ENCODE peak calls at places on chromosomes 7 and 10, in six cellular contexts. E, N, W, M, R and H are unnamed samples.

GRCh38 chr7:26187380-26188290 is 12.9 kb downstream of the HNRNPA2B1 start:
- DNase-seq in E (no peak), N (no peak), W (no peak), M (no peak), R (no peak), H (peak; percentile 48)

GRCh38 chr7:29239638-29240037 is 45.1 kb downstream of the CHN2 start:
- DNase-seq in E (no peak), N (no peak), W (no peak), M (no peak), R (no peak), H (no peak)

GRCh38 chr7:40234666-40235065 is 99.9 kb downstream of the SUGCT start:
- DNase-seq in E (no peak), N (no peak), W (no peak), M (no peak), R (no peak), H (no peak)

GRCh38 chr7:38451840-38452239 is 178.4 kb upstream of the TARP start:
- DNase-seq in E (no peak), N (no peak), W (peak; percentile 62), M (no peak), R (no peak), H (no peak)

GRCh38 chr7:4144801-4145470 is 537.2 kb upstream of the FOXK1 start:
- DNase-seq in E (no peak), N (peak; percentile 42), W (peak; percentile 28), M (no peak), R (no peak), H (no peak)

GRCh38 chr7:98217623-98218582 is 6.7 kb downstream of the BHLHA15 start:
- DNase-seq in E (no peak), N (peak; percentile 10), W (no peak), M (peak; percentile 5), R (peak; percentile 40), H (no peak)

GRCh38 chr10:395665-396064 is 260.4 kb downstream of the ZMYND11 start:
- DNase-seq in E (no peak), N (no peak), W (no peak), M (no peak), R (no peak), H (no peak)

GRCh38 chr7:155805826-155806095 is 6.5 kb downstream of the SHH start:
- DNase-seq in E (no peak), N (no peak), W (no peak), M (no peak), R (no peak), H (no peak)

GRCh38 chr7:105268511-105269392 is 120.0 kb downstream of the SRPK2 start:
- DNase-seq in E (peak; percentile 48), N (no peak), W (peak; percentile 71), M (peak; percentile 24), R (no peak), H (peak; percentile 43)

GRCh38 chr7:129188892-129189660 is 643 bp downstream of the SMO start:
- DNase-seq in E (peak; percentile 11), N (no peak), W (peak; percentile 27), M (no peak), R (no peak), H (no peak)

GRCh38 chr7:91941450-91941849 is 788 bp downstream of the AKAP9 start:
- DNase-seq in E (peak; percentile 44), N (peak; percentile 42), W (peak; percentile 18), M (peak; percentile 52), R (peak; percentile 46), H (no peak)

GRCh38 chr10:117609095-117609821 is 66.7 kb downstream of the EMX2 start:
- DNase-seq in E (no peak), N (peak; percentile 21), W (peak; percentile 2), M (no peak), R (peak; percentile 66), H (peak; percentile 46)

GRCh38 chr10:29734640-29734979 is 99.8 kb upstream of the SVIL start:
- DNase-seq in E (no peak), N (no peak), W (no peak), M (no peak), R (no peak), H (no peak)

GRCh38 chr7:118606632-118607031 is 382.1 kb downstream of the ANKRD7 start:
- DNase-seq in E (no peak), N (no peak), W (no peak), M (no peak), R (no peak), H (no peak)

GRCh38 chr10:126597206-126597605 is 73.3 kb downstream of the C10orf90 start:
- DNase-seq in E (no peak), N (no peak), W (no peak), M (no peak), R (no peak), H (no peak)

GRCh38 chr10:12957081-12957480 is 44.4 kb downstream of the CCDC3 start:
- DNase-seq in E (no peak), N (no peak), W (no peak), M (no peak), R (no peak), H (peak; percentile 29)

GRCh38 chr7:157875230-157876179 is 538.7 kb downstream of the DNAJB6 start:
- DNase-seq in E (peak; percentile 75), N (no peak), W (no peak), M (peak; percentile 31), R (no peak), H (no peak)

GRCh38 chr7:140889645-140890044 is 35.1 kb downstream of the BRAF start:
- DNase-seq in E (no peak), N (no peak), W (no peak), M (no peak), R (no peak), H (no peak)

GRCh38 chr7:54864718-54865117 is 105.7 kb upstream of the SEC61G start:
- DNase-seq in E (no peak), N (no peak), W (peak; percentile 64), M (no peak), R (no peak), H (no peak)

GRCh38 chr10:92880912-92881311 is 32.6 kb downstream of the EXOC6 start:
- DNase-seq in E (no peak), N (no peak), W (no peak), M (no peak), R (no peak), H (no peak)

GRCh38 chr7:2009541-2010001 is 223.2 kb downstream of the MAD1L1 start:
- DNase-seq in E (no peak), N (peak; percentile 82), W (no peak), M (peak; percentile 5), R (no peak), H (no peak)

DNA sequence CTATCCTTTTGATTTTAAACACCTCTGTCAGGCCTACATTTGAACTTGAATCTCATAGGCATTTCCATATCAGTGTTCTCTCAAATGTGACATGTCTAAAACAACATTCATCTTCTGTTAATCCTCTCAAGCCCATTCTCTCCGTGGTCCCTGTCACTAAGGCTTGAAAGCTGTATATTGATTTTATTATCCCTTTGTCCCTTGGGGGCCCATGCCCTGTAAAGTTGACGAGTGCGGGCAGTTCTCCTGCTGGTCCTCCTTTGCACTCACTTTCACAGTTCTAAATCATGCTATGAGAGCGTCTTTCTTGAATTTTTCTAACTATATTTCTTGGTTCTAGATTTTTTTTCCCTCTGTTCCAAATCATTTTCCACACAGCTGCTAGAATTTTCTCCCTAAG is 27.3 kb downstream of the GALNT11 start:
- DNase-seq in E (no peak), N (no peak), W (no peak), M (no peak), R (no peak), H (no peak)
- H3K27ac ChIP-seq in E (no peak overlapping the region), N (no peak overlapping the region), W (no peak overlapping the region), M (no peak overlapping the region), R (no peak overlapping the region), H (no peak overlapping the region)

GRCh38 chr7:127715272-127715671 is 63.3 kb downstream of the SND1 start:
- DNase-seq in E (no peak), N (no peak), W (no peak), M (no peak), R (no peak), H (no peak)
- H3K36me3 ChIP-seq in E (no peaks in the 10 kb centered on the region), N (peaks cover 38% of the 10 kb centered on the region), W (peaks cover 24% of the 10 kb centered on the region), M (no peaks in the 10 kb centered on the region), R (no peaks in the 10 kb centered on the region), H (peaks cover 66% of the 10 kb centered on the region)

GRCh38 chr10:35058134-35058533 is 32.0 kb downstream of the CUL2 start:
- DNase-seq in E (no peak), N (no peak), W (peak; percentile 94), M (no peak), R (no peak), H (peak; percentile 44)
- H3K27ac ChIP-seq in E (no peak overlapping the region), N (no peak overlapping the region), W (peak overlapping the region; percentile 68), M (no peak overlapping the region), R (no peak overlapping the region), H (peak overlapping the region; percentile 32)

GRCh38 chr7:139397192-139397591 is 37.5 kb downstream of the LUC7L2 start:
- DNase-seq in E (no peak), N (no peak), W (no peak), M (no peak), R (no peak), H (no peak)
- H3K36me3 ChIP-seq in E (peaks cover 6% of the 10 kb centered on the region), N (peaks cover 65% of the 10 kb centered on the region), W (peaks cover 12% of the 10 kb centered on the region), M (no peaks in the 10 kb centered on the region), R (peaks cover 3% of the 10 kb centered on the region), H (peaks cover 88% of the 10 kb centered on the region)

DNA sequence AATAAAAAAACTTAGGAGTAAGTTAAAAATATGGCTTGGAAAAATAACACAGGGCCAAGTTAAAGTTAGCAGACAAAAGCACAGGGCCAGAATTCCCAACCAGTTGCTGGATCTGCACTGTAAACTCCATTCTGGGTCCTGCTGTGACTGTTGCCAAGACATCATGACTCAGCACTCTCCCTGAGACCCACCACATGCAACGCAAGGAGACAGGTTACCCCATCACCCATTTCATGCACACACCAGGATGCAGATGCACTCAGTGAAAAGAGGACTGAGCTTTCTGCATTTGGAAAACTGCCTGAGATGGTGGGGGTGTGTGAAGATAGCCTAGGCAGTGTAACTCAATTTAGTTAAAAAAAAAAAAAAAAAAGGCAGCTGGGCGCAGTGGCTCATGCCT is 97.6 kb upstream of the ZNF438 start:
- DNase-seq in E (no peak), N (no peak), W (peak; percentile 96), M (peak; percentile 14), R (no peak), H (peak; percentile 78)
- H3K27ac ChIP-seq in E (no peak overlapping the region), N (peak overlapping the region; percentile 39), W (peak overlapping the region; percentile 58), M (no peak overlapping the region), R (no peak overlapping the region), H (peak overlapping the region; percentile 62)

GRCh38 chr10:75440271-75440793 is 8.9 kb downstream of the LRMDA start:
- DNase-seq in E (no peak), N (no peak), W (no peak), M (no peak), R (no peak), H (no peak)

GRCh38 chr10:75439811-75440210 is 8.4 kb downstream of the LRMDA start:
- DNase-seq in E (no peak), N (no peak), W (no peak), M (no peak), R (no peak), H (no peak)

GRCh38 chr10:75436896-75437295 is 5.5 kb downstream of the LRMDA start:
- DNase-seq in E (no peak), N (no peak), W (no peak), M (no peak), R (no peak), H (no peak)

GRCh38 chr10:75437693-75438092 is 6.3 kb downstream of the LRMDA start:
- DNase-seq in E (no peak), N (no peak), W (no peak), M (no peak), R (no peak), H (no peak)

GRCh38 chr10:75438275-75438674 is 6.9 kb downstream of the LRMDA start:
- DNase-seq in E (no peak), N (no peak), W (no peak), M (no peak), R (no peak), H (no peak)
- H3K36me3 ChIP-seq in E (no peaks in the 10 kb centered on the region), N (no peaks in the 10 kb centered on the region), W (no peaks in the 10 kb centered on the region), M (no peaks in the 10 kb centered on the region), R (no peaks in the 10 kb centered on the region), H (no peaks in the 10 kb centered on the region)